ENCODE peak calls at places on chromosomes 12 and 14, in five cellular contexts. M, G, C, F and P are unnamed samples. For H3K36me3, the result is how much of the 10 kb centered on the place peaks cover.

GRCh38 chr12:26238341-26239126 is 43.2 kb downstream of the SSPN start:
- DNase-seq in M (no peak), G (no peak), C (no peak), F (peak), P (peak)

GRCh38 chr12:8822298-8822697 is at the start of gene A2ML1:
- DNase-seq in M (no peak), G (no peak), C (peak), F (no peak), P (no peak)

GRCh38 chr12:42483534-42483857 is 106.0 kb downstream of the PRICKLE1 start:
- DNase-seq in M (no peak), G (peak), C (no peak), F (no peak), P (peak)

GRCh38 chr12:104520242-104520900 is 63.6 kb downstream of the CHST11 start:
- DNase-seq in M (no peak), G (no peak), C (no peak), F (no peak), P (no peak)

GRCh38 chr14:68523994-68524725 is 268.7 kb downstream of the ZFP36L1 start:
- DNase-seq in M (peak), G (no peak), C (no peak), F (no peak), P (no peak)

GRCh38 chr12:128863957-128864356 is 10.7 kb downstream of the GLT1D1 start:
- DNase-seq in M (no peak), G (no peak), C (no peak), F (no peak), P (no peak)

GRCh38 chr14:73788871-73789590 is 62.6 kb upstream of the PTGR2 start:
- DNase-seq in M (no peak), G (peak), C (no peak), F (no peak), P (no peak)

GRCh38 chr14:81401420-81402122 is 1.4 kb upstream of the STON2 start:
- DNase-seq in M (no peak), G (no peak), C (peak), F (no peak), P (no peak)

GRCh38 chr12:4717806-4718205 is 2.4 kb upstream of the GALNT8 start:
- DNase-seq in M (no peak), G (no peak), C (no peak), F (no peak), P (no peak)

GRCh38 chr14:34437729-34438080 is 24.3 kb downstream of the SPTSSA start:
- DNase-seq in M (no peak), G (no peak), C (no peak), F (no peak), P (no peak)

GRCh38 chr12:52380271-52380694 is 5.2 kb downstream of the KRT84 start:
- DNase-seq in M (no peak), G (no peak), C (no peak), F (no peak), P (no peak)

GRCh38 chr12:79451988-79452387 is 238.8 kb downstream of the PAWR start:
- DNase-seq in M (peak), G (no peak), C (peak), F (peak), P (peak)

GRCh38 chr12:56020437-56021189 is at the start of gene IKZF4:
- DNase-seq in M (no peak), G (no peak), C (no peak), F (peak), P (no peak)

GRCh38 chr14:95313246-95313645 is 6.5 kb downstream of the CLMN start:
- DNase-seq in M (no peak), G (no peak), C (no peak), F (no peak), P (no peak)

GRCh38 chr14:65222434-65222833 is 120.1 kb upstream of the MAX start:
- DNase-seq in M (peak), G (peak), C (peak), F (peak), P (peak)

GRCh38 chr14:106268013-106268727 is 741.8 kb downstream of the TMEM121 start:
- DNase-seq in M (no peak), G (peak), C (no peak), F (no peak), P (no peak)

GRCh38 chr12:95413576-95413975 is 60.4 kb upstream of the METAP2 start:
- DNase-seq in M (no peak), G (no peak), C (no peak), F (no peak), P (no peak)

GRCh38 chr12:67572492-67572891 is 76.1 kb upstream of the DYRK2 start:
- DNase-seq in M (no peak), G (no peak), C (no peak), F (no peak), P (no peak)

GRCh38 chr14:101364503-101365328 is 196.6 kb upstream of the DIO3 start:
- DNase-seq in M (peak), G (no peak), C (no peak), F (peak), P (no peak)

GRCh38 chr12:6280053-6280469 is 30.4 kb upstream of the PLEKHG6 start:
- DNase-seq in M (peak), G (no peak), C (peak), F (peak), P (peak)
- H3K27ac ChIP-seq in M (peak), G (no peak), C (peak), F (no peak), P (peak)

GRCh38 chr14:22847661-22848341 is 11.4 kb downstream of the MMP14 start:
- DNase-seq in M (no peak), G (no peak), C (no peak), F (no peak), P (no peak)
- H3K36me3 ChIP-seq in M (under half), G (under half), C (under half), F (under half), P (under half)

DNA sequence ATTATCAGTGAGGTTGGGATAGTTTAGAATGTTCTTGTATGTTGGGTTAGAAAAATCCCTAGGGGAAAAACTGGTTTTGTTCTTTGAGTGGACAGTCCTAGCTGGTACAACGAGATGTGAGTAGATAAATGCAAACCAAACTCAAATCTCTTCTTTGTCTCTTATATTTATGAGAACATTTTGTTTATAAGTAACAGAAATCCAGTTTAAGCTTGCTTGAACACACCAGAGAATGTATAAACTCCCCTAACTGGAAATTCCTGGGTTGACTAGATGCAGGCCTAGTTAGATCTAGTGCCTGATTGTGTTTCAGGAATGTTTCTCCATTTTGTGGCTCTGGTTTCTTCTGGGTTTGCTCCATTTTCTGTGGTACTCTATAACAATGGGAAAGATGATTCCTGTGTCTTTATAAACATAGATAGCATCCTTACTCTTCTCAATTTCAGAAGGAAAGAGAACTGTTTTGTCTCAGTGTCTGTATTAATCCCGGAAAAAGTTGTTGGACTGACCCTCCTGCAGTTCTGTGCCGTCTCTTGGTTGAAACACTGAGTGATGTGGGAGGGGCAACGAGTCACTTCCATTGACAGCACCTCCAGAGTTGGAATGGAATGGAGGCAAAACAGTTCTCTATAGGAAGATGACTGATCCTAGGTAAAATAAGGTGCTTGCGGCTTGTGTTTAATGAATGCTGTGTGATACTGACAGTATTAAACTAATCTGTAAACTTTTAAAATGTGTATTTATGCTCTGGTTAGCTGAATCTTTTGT is 244.8 kb downstream of the TMTC2 start:
- DNase-seq in M (no peak), G (no peak), C (no peak), F (no peak), P (no peak)
- H3K27ac ChIP-seq in M (no peak), G (no peak), C (no peak), F (no peak), P (no peak)

GRCh38 chr12:2797721-2798418 is 3.1 kb downstream of the FKBP4 start:
- DNase-seq in M (no peak), G (no peak), C (no peak), F (no peak), P (no peak)
- H3K36me3 ChIP-seq in M (half or more), G (under half), C (half or more), F (under half), P (half or more)